ENCODE peak calls at places on chromosome 3, in ten cellular contexts. Q is left lung; S is prostate gland; U is astrocyte; A is MM.1S; P is pancreas; Z is aorta; J is heart right ventricle; L is A673; B is CD4-positive, CD25-positive, alpha-beta regulatory T cell. D is an unnamed sample. For H3K27me3, the result is how much of the 10 kb centered on the place peaks cover.

GRCh38 chr3:46380471-46381215 is 9.9 kb downstream of the CCR5 start:
- DNase-seq in Q (no peak), S (peak), U (no peak), A (peak), P (no peak), Z (no peak), J (no peak), L (no peak), B (no peak), D (no peak)

GRCh38 chr3:20027136-20027535 is 13.1 kb upstream of the KAT2B start:
- DNase-seq in Q (no peak), S (no peak), U (no peak), A (no peak), P (no peak), Z (no peak), J (no peak), L (no peak), B (no peak), D (no peak)

GRCh38 chr3:190319660-190320059 is 2.6 kb downstream of the CLDN1 start:
- DNase-seq in Q (no peak), S (no peak), U (no peak), A (no peak), P (peak), Z (no peak), J (no peak), L (peak), B (no peak), D (no peak)

GRCh38 chr3:42906085-42906904 is at the start of gene ZNF662:
- DNase-seq in Q (peak), S (peak), U (no peak), A (no peak), P (peak), Z (peak), J (peak), L (no peak), B (no peak), D (peak)

GRCh38 chr3:126197854-126198584 is 17.6 kb upstream of the ALDH1L1 start:
- DNase-seq in Q (no peak), S (peak), U (peak), A (peak), P (peak), Z (peak), J (peak), L (peak), B (no peak), D (no peak)

GRCh38 chr3:160260587-160261270 is 35.5 kb downstream of the C3orf80 start:
- DNase-seq in Q (no peak), S (no peak), U (no peak), A (peak), P (no peak), Z (no peak), J (no peak), L (no peak), B (no peak), D (no peak)

GRCh38 chr3:112650472-112650871 is 9.5 kb upstream of the CCDC80 start:
- DNase-seq in Q (no peak), S (no peak), U (peak), A (no peak), P (no peak), Z (no peak), J (no peak), L (no peak), B (no peak), D (no peak)

GRCh38 chr3:43873723-43874122 is 183.0 kb downstream of the ABHD5 start:
- DNase-seq in Q (no peak), S (no peak), U (no peak), A (no peak), P (no peak), Z (no peak), J (no peak), L (no peak), B (no peak), D (no peak)

GRCh38 chr3:122926811-122927210 is 100.8 kb downstream of the SEMA5B start:
- DNase-seq in Q (no peak), S (no peak), U (no peak), A (no peak), P (no peak), Z (no peak), J (no peak), L (no peak), B (no peak), D (no peak)

GRCh38 chr3:158419820-158420653 is 151.0 kb upstream of the MLF1 start:
- DNase-seq in Q (no peak), S (no peak), U (no peak), A (no peak), P (no peak), Z (no peak), J (no peak), L (no peak), B (no peak), D (no peak)

GRCh38 chr3:11367116-11367781 is 95.1 kb downstream of the ATG7 start:
- DNase-seq in Q (no peak), S (peak), U (no peak), A (no peak), P (no peak), Z (no peak), J (peak), L (peak), B (no peak), D (no peak)

GRCh38 chr3:101571028-101571895 is 2.7 kb upstream of the PCNP start:
- DNase-seq in Q (no peak), S (no peak), U (no peak), A (no peak), P (no peak), Z (no peak), J (no peak), L (peak), B (no peak), D (no peak)

GRCh38 chr3:64216706-64217105 is 8.6 kb downstream of the PRICKLE2 start:
- DNase-seq in Q (no peak), S (peak), U (peak), A (no peak), P (no peak), Z (no peak), J (no peak), L (no peak), B (no peak), D (no peak)

GRCh38 chr3:62922326-62922725 is 47.1 kb upstream of the CADPS start:
- DNase-seq in Q (no peak), S (no peak), U (peak), A (no peak), P (no peak), Z (no peak), J (no peak), L (no peak), B (no peak), D (no peak)

GRCh38 chr3:18964640-18965039 is 183.7 kb upstream of the KCNH8 start:
- DNase-seq in Q (no peak), S (no peak), U (no peak), A (no peak), P (no peak), Z (no peak), J (no peak), L (no peak), B (no peak), D (no peak)

GRCh38 chr3:52688266-52688665 is 2.4 kb downstream of the GNL3 start:
- DNase-seq in Q (no peak), S (peak), U (no peak), A (no peak), P (no peak), Z (no peak), J (no peak), L (no peak), B (no peak), D (no peak)

DNA sequence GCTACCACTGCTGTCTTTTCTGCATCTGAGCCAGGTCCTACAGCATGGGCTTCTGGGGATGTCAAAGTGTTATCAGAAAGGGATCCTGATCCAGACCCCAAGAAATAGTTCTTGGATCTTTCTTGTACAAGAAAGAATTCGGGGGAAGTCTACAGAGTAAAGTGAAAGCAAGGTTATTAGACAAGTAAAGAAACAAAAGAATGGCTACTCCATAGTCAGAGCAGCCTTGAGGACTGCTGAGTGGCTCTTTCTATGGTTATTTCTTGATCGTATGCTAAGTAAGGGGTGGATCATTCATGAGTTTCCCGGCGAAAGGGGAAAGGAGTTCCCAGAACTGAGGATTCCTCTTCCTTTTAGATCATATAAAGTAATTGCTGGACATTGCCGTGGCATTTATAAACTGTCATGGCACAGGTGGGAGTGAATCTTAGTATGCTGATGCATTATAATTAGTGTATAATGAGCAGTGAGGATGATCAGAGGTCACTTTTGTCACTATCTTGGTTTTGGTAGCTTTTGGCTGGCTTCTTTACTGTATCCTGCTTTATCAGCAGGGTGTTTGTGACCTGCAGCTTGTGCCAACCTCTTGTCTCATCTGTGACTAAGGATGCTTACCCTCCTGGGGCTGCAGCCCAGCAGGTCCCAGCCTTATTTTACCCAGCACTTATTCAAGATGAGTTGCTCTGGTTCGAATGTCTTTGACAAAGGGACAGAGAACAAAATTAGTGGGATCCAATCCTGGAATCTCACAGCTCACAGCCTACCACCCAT is 41.1 kb downstream of the CRYGS start:
- DNase-seq in Q (no peak), S (no peak), U (no peak), A (no peak), P (no peak), Z (no peak), J (no peak), L (no peak), B (no peak), D (no peak)
- H3K4me3 ChIP-seq in Q (no peak), S (no peak), U (no peak), A (no peak), P (no peak), Z (peak), J (peak), L (no peak), B (peak), D (no peak)

GRCh38 chr3:188338081-188338480 is 184.1 kb downstream of the LPP start:
- DNase-seq in Q (no peak), S (no peak), U (peak), A (no peak), P (no peak), Z (no peak), J (no peak), L (no peak), B (no peak), D (no peak)

GRCh38 chr3:188336178-188336577 is 182.2 kb downstream of the LPP start:
- DNase-seq in Q (no peak), S (no peak), U (no peak), A (no peak), P (no peak), Z (no peak), J (no peak), L (no peak), B (no peak), D (no peak)

GRCh38 chr3:188341501-188341900 is 187.5 kb downstream of the LPP start:
- DNase-seq in Q (no peak), S (no peak), U (no peak), A (no peak), P (no peak), Z (no peak), J (no peak), L (no peak), B (no peak), D (no peak)

GRCh38 chr3:188337232-188337631 is 183.3 kb downstream of the LPP start:
- DNase-seq in Q (no peak), S (no peak), U (no peak), A (no peak), P (no peak), Z (no peak), J (no peak), L (no peak), B (no peak), D (no peak)

GRCh38 chr3:188339410-188340295 is 185.7 kb downstream of the LPP start:
- DNase-seq in Q (no peak), S (no peak), U (no peak), A (no peak), P (no peak), Z (no peak), J (no peak), L (no peak), B (no peak), D (no peak)
- H3K27me3 ChIP-seq in Q (under half), S (under half), U (under half), A (under half), P (under half), Z (under half), J (under half), L (under half), B (under half), D (under half)

DNA sequence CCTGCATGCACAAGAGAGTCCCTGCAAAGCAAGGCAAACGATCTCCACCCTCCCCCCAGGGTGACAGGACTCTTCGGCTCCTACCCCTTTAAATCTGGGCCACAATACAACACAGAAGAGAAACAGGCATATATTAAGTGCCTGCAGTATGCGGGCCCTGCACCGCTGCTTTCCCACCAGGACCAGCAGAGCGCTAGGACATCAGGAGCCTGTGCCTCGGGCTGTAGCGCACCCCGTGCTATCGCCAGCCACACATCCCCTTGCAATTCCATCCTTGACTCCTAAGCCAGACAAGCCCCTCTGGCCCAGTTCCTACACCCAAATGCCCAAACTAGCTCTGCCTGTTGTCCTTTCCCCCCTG is 4.1 kb downstream of the GALNT15 start:
- DNase-seq in Q (no peak), S (no peak), U (no peak), A (no peak), P (no peak), Z (no peak), J (no peak), L (no peak), B (no peak), D (no peak)
- H3K4me3 ChIP-seq in Q (no peak), S (no peak), U (no peak), A (no peak), P (no peak), Z (no peak), J (peak), L (no peak), B (no peak), D (peak)

GRCh38 chr3:138940446-138940845 is 6.5 kb downstream of the FOXL2 start:
- DNase-seq in Q (no peak), S (no peak), U (no peak), A (no peak), P (no peak), Z (no peak), J (no peak), L (no peak), B (no peak), D (no peak)

GRCh38 chr3:138941259-138941885 is 5.6 kb downstream of the FOXL2 start:
- DNase-seq in Q (no peak), S (no peak), U (no peak), A (peak), P (no peak), Z (no peak), J (no peak), L (peak), B (no peak), D (no peak)

GRCh38 chr3:138938056-138938876 is 8.7 kb downstream of the FOXL2 start:
- DNase-seq in Q (peak), S (no peak), U (no peak), A (no peak), P (no peak), Z (peak), J (no peak), L (no peak), B (no peak), D (no peak)

GRCh38 chr3:138938877-138939562 is 7.9 kb downstream of the FOXL2 start:
- DNase-seq in Q (no peak), S (no peak), U (no peak), A (no peak), P (no peak), Z (peak), J (no peak), L (no peak), B (no peak), D (no peak)

GRCh38 chr3:138939563-138940241 is 7.2 kb downstream of the FOXL2 start:
- DNase-seq in Q (peak), S (no peak), U (no peak), A (no peak), P (no peak), Z (no peak), J (no peak), L (no peak), B (no peak), D (no peak)
- H3K27me3 ChIP-seq in Q (half or more), S (half or more), U (half or more), A (under half), P (under half), Z (under half), J (half or more), L (half or more), B (under half), D (half or more)

GRCh38 chr3:156211583-156211982 is 91.2 kb downstream of the KCNAB1 start:
- DNase-seq in Q (no peak), S (no peak), U (peak), A (no peak), P (no peak), Z (no peak), J (no peak), L (no peak), B (no peak), D (no peak)

GRCh38 chr3:156209631-156210336 is 89.4 kb downstream of the KCNAB1 start:
- DNase-seq in Q (no peak), S (no peak), U (peak), A (no peak), P (no peak), Z (no peak), J (no peak), L (no peak), B (no peak), D (no peak)

GRCh38 chr3:156206157-156206556 is 85.8 kb downstream of the KCNAB1 start:
- DNase-seq in Q (no peak), S (no peak), U (peak), A (no peak), P (no peak), Z (no peak), J (no peak), L (no peak), B (no peak), D (no peak)

DNA sequence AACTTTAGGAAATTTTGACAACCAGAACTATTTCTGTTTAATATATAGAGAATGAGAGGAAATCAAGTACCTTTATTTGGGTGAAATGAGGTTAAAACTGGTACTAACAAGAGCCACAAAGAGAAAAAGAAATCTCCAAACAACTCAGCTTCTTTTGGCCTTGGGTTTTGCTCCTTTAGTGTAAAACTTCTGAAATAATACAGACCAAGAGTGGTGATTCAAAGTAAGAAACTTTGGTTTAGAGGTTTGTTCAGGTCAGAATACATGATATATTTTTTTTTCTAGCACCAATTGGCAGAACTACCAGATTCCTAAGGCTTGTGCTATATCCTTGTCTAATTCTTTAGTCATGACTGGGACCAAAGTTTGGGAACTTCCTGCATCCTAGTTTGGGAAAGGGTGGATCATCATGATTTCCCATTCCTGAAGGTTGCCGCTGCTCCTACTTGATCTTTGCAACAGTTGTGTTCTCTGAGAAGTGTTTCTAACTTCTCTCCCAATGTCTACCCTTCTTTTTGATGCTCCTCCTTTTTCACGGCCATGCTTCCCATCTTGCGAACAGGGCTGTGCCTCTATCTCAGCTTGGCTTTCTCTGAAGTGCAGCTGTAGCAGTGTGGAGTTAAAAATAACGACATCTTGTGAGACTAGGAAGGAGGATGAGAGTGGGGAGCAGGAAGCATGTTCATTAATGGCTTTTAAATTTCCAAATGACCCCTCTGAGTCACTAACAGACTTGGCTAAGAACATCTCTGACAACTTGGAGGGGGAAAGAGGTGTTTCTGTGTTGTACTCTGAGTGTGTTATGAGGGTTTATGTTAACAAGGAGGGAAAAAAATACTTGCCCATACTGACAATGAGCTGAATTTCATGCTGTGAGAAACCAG is 87.7 kb downstream of the KCNAB1 start:
- DNase-seq in Q (no peak), S (no peak), U (peak), A (no peak), P (no peak), Z (no peak), J (no peak), L (no peak), B (no peak), D (no peak)
- H3K4me3 ChIP-seq in Q (no peak), S (no peak), U (no peak), A (no peak), P (no peak), Z (no peak), J (no peak), L (no peak), B (no peak), D (no peak)

GRCh38 chr3:195015021-195015420 is 255.9 kb downstream of the XXYLT1 start:
- DNase-seq in Q (no peak), S (no peak), U (peak), A (peak), P (no peak), Z (no peak), J (no peak), L (no peak), B (no peak), D (no peak)
- H3K27me3 ChIP-seq in Q (under half), S (under half), U (under half), A (under half), P (under half), Z (under half), J (under half), L (under half), B (under half), D (under half)

GRCh38 chr3:23377928-23378672 is 175.0 kb downstream of the UBE2E2 start:
- DNase-seq in Q (no peak), S (no peak), U (no peak), A (peak), P (no peak), Z (no peak), J (no peak), L (no peak), B (no peak), D (no peak)

GRCh38 chr3:23372296-23372695 is 169.2 kb downstream of the UBE2E2 start:
- DNase-seq in Q (no peak), S (no peak), U (no peak), A (no peak), P (no peak), Z (no peak), J (no peak), L (no peak), B (no peak), D (no peak)

GRCh38 chr3:23376516-23377248 is 173.6 kb downstream of the UBE2E2 start:
- DNase-seq in Q (no peak), S (no peak), U (no peak), A (no peak), P (no peak), Z (no peak), J (no peak), L (no peak), B (no peak), D (no peak)
- H3K4me3 ChIP-seq in Q (no peak), S (no peak), U (no peak), A (no peak), P (no peak), Z (no peak), J (no peak), L (no peak), B (no peak), D (no peak)

GRCh38 chr3:117629505-117629904 is 919.9 kb downstream of the TUSC7 start:
- DNase-seq in Q (no peak), S (no peak), U (no peak), A (peak), P (no peak), Z (no peak), J (no peak), L (no peak), B (no peak), D (no peak)
- H3K27me3 ChIP-seq in Q (under half), S (under half), U (under half), A (under half), P (under half), Z (under half), J (under half), L (under half), B (under half), D (under half)

GRCh38 chr3:128278761-128279593 is 125.7 kb downstream of the EEFSEC start:
- DNase-seq in Q (peak), S (peak), U (peak), A (no peak), P (peak), Z (peak), J (peak), L (peak), B (no peak), D (peak)
- H3K4me3 ChIP-seq in Q (no peak), S (no peak), U (peak), A (no peak), P (no peak), Z (no peak), J (no peak), L (no peak), B (no peak), D (no peak)

D was measured in dorsolateral prefrontal cortex.